ENCODE peak calls at places on chromosomes 4 and X, in four cellular contexts. F is lower lobe of right lung, N is NCI-H2081, L is GM13976. I is an unnamed sample.
A peak's percentile ranks its signal among the peaks of the same experiment; 100 is the strongest.

GRCh38 chr4:130563185-130563890 is 1467.4 kb downstream of the C4orf33 start:
- DNase-seq in N (peak; percentile 13), L (no peak), F (no peak), I (peak; percentile 55)

GRCh38 chr4:153904011-153904410 is 115.1 kb upstream of the SFRP2 start:
- DNase-seq in N (no peak), F (no peak), L (no peak), I (no peak)

GRCh38 chr4:7909966-7910720 is 29.5 kb downstream of the AFAP1 start:
- DNase-seq in N (no peak), F (no peak), L (no peak), I (no peak)

GRCh38 chr4:109406337-109406931 is 27.2 kb upstream of the SEC24B start:
- DNase-seq in L (peak; percentile 50), N (peak; percentile 11), F (no peak), I (no peak)

GRCh38 chrX:152821145-152821765 is 9.3 kb downstream of the CETN2 start:
- DNase-seq in L (no peak), N (peak; percentile 28), F (no peak), I (no peak)

GRCh38 chr4:7429601-7430078 is 5.1 kb downstream of the PSAPL1 start:
- DNase-seq in N (no peak), L (no peak), F (peak; percentile 31), I (peak; percentile 45)

GRCh38 chr4:165381821-165382373 is 3.1 kb downstream of the CPE start:
- DNase-seq in N (no peak), F (no peak), L (no peak), I (no peak)

GRCh38 chr4:31146366-31146765 is 426.2 kb downstream of the PCDH7 start:
- DNase-seq in L (no peak), N (no peak), F (no peak), I (no peak)

GRCh38 chr4:163612762-163613161 is 118.3 kb downstream of the TMA16 start:
- DNase-seq in F (no peak), N (no peak), L (no peak), I (no peak)

GRCh38 chr4:142080960-142081359 is 444.6 kb downstream of the IL15 start:
- DNase-seq in N (no peak), F (no peak), L (no peak), I (no peak)

GRCh38 chrX:136193771-136194170 is 46.4 kb downstream of the FHL1 start:
- DNase-seq in F (no peak), N (no peak), L (no peak), I (no peak)

GRCh38 chrX:23790147-23790497 is 7.1 kb downstream of the SAT1 start:
- DNase-seq in L (no peak), N (no peak), F (no peak), I (no peak)

GRCh38 chr4:137378393-137379290 is 153.7 kb downstream of the PCDH18 start:
- DNase-seq in N (no peak), F (no peak), L (no peak), I (no peak)

GRCh38 chr4:7652451-7652871 is 217.7 kb upstream of the PSAPL1 start:
- DNase-seq in N (no peak), L (no peak), F (peak; percentile 43), I (no peak)

GRCh38 chrX:153862369-153863250 is 23.4 kb downstream of the L1CAM start:
- DNase-seq in F (no peak), N (no peak), L (peak; percentile 18), I (no peak)

GRCh38 chrX:151789179-151789800 is 54.7 kb downstream of the CNGA2 start:
- DNase-seq in F (no peak), N (no peak), L (no peak), I (peak; percentile 47)

GRCh38 chr4:139453041-139453370 is 915 bp upstream of the RAB33B start:
- DNase-seq in L (peak; percentile 71), F (no peak), N (peak; percentile 35), I (no peak)

GRCh38 chrX:153723351-153724251 is 586 bp downstream of the BCAP31 start:
- DNase-seq in F (peak; percentile 65), L (peak; percentile 70), N (no peak), I (no peak)

GRCh38 chr4:30718889-30719252 is 1.3 kb upstream of the PCDH7 start:
- DNase-seq in F (no peak), L (peak; percentile 33), N (no peak), I (no peak)

GRCh38 chr4:20017035-20017434 is 234.7 kb upstream of the SLIT2 start:
- DNase-seq in N (no peak), F (no peak), L (no peak), I (no peak)

GRCh38 chr4:10015140-10015753 is 6.0 kb downstream of the SLC2A9 start:
- DNase-seq in N (peak; percentile 76), L (no peak), F (no peak), I (no peak)

GRCh38 chr4:133969202-133969873 is 232.3 kb downstream of the PABPC4L start:
- DNase-seq in L (no peak), F (no peak), N (peak; percentile 4), I (no peak)

GRCh38 chr4:183797445-183798248 is 107.5 kb upstream of the STOX2 start:
- DNase-seq in F (peak; percentile 71), N (peak; percentile 11), L (peak; percentile 46), I (no peak)

GRCh38 chrX:108439961-108440696 is 491 bp downstream of the COL4A5 start:
- DNase-seq in L (no peak), F (peak; percentile 30), N (no peak), I (no peak)

GRCh38 chr4:103718993-103719319 is 829 bp downstream of the TACR3 start:
- DNase-seq in L (no peak), F (no peak), N (no peak), I (no peak)

GRCh38 chrX:16466640-16467432 is 183.1 kb upstream of the S100G start:
- DNase-seq in L (no peak), F (no peak), N (no peak), I (no peak)

GRCh38 chrX:116961872-116962582 is 499.3 kb upstream of the CT83 start:
- DNase-seq in L (no peak), N (no peak), F (no peak), I (no peak)

GRCh38 chrX:108224727-108225455 is 133.3 kb downstream of the ATG4A start:
- DNase-seq in L (peak; percentile 24), F (no peak), N (peak; percentile 72), I (no peak)

GRCh38 chrX:69884210-69884609 is 165.5 kb downstream of the AWAT2 start:
- DNase-seq in L (no peak), N (no peak), F (no peak), I (no peak)

GRCh38 chr4:1051472-1051871 is 40.0 kb downstream of the FGFRL1 start:
- DNase-seq in L (no peak), F (no peak), N (no peak), I (peak; percentile 7)

GRCh38 chrX:47215291-47215900 is 3.1 kb upstream of the CDK16 start:
- DNase-seq in L (no peak), F (no peak), N (no peak), I (no peak)

GRCh38 chrX:8548446-8548845 is 83.8 kb downstream of the VCX3B start:
- DNase-seq in L (no peak), N (no peak), F (no peak), I (no peak)

GRCh38 chr4:97978791-97979488 is 164.3 kb downstream of the STPG2 start:
- DNase-seq in L (no peak), N (no peak), F (no peak), I (no peak)

GRCh38 chr4:111991797-111992196 is 153.5 kb upstream of the FAM241A start:
- DNase-seq in L (no peak), N (no peak), F (no peak), I (no peak)

GRCh38 chrX:123190096-123190495 is 6.0 kb downstream of the GRIA3 start:
- DNase-seq in L (no peak), N (no peak), F (no peak), I (no peak)

GRCh38 chr4:23728393-23728792 is 161.5 kb downstream of the PPARGC1A start:
- DNase-seq in L (no peak), N (no peak), F (no peak), I (no peak)

GRCh38 chrX:149757206-149758067 is 16.4 kb upstream of the HSFX1 start:
- DNase-seq in L (no peak), N (no peak), F (no peak), I (no peak)

GRCh38 chrX:140480765-140481164 is 24.1 kb downstream of the SOX3 start:
- DNase-seq in N (no peak), F (no peak), L (no peak), I (no peak)